ENCODE peak calls at places on chromosomes 11 and 22, in six cellular contexts. A is IMR-90, R is trophoblast cell, O is H1, T is H9, Z is mesenchymal stem cell. M is an unnamed sample.

GRCh38 chr22:50684986-50685385 is 12.4 kb downstream of the SHANK3 start:
- DNase-seq in O (no peak), Z (no peak), T (no peak), R (no peak), A (peak), M (no peak)

GRCh38 chr11:118975771-118976709 is 4.5 kb downstream of the FOXR1 start:
- DNase-seq in T (no peak), R (no peak), O (no peak), A (no peak), Z (no peak), M (no peak)

GRCh38 chr11:12149672-12150225 is 39.4 kb downstream of the MICAL2 start:
- DNase-seq in A (peak), T (no peak), O (no peak), Z (peak), R (no peak), M (no peak)

GRCh38 chr11:2587976-2588748 is 111.6 kb downstream of the KCNQ1OT1 start:
- DNase-seq in A (no peak), O (no peak), T (no peak), Z (no peak), R (no peak), M (no peak)

GRCh38 chr22:36881504-36882245 is 20.9 kb downstream of the NCF4 start:
- DNase-seq in T (no peak), Z (no peak), R (no peak), A (no peak), O (no peak), M (no peak)

GRCh38 chr22:36116127-36116526 is 44.4 kb downstream of the APOL3 start:
- DNase-seq in A (no peak), Z (no peak), O (no peak), T (no peak), R (no peak), M (no peak)

GRCh38 chr22:46578824-46579561 is 41.2 kb upstream of the GRAMD4 start:
- DNase-seq in R (peak), A (peak), O (no peak), T (peak), Z (peak), M (no peak)

GRCh38 chr11:14789879-14790484 is 102.0 kb downstream of the CYP2R1 start:
- DNase-seq in R (no peak), T (no peak), Z (peak), A (peak), O (no peak), M (no peak)

GRCh38 chr22:29039148-29039547 is 22.5 kb downstream of the C22orf31 start:
- DNase-seq in R (peak), O (no peak), T (no peak), A (no peak), Z (no peak), M (no peak)

GRCh38 chr22:41123151-41123550 is 30.8 kb downstream of the EP300 start:
- DNase-seq in R (no peak), T (no peak), A (peak), O (no peak), Z (peak), M (no peak)

GRCh38 chr22:37419370-37419915 is 7.8 kb downstream of the ELFN2 start:
- DNase-seq in Z (no peak), A (no peak), T (no peak), R (no peak), O (no peak), M (no peak)

GRCh38 chr11:118415739-118416068 is 14.3 kb downstream of the ATP5MG start:
- DNase-seq in A (peak), T (peak), R (peak), Z (peak), O (no peak), M (no peak)

GRCh38 chr11:82899957-82900276 is 313 bp downstream of the PRCP start:
- DNase-seq in O (no peak), T (no peak), A (no peak), Z (no peak), R (no peak), M (no peak)

GRCh38 chr11:8086571-8086970 is 5.6 kb downstream of the TUB start:
- DNase-seq in T (no peak), Z (no peak), A (no peak), R (no peak), O (no peak), M (no peak)

GRCh38 chr11:3165152-3165705 is at the start of gene OSBPL5:
- DNase-seq in A (peak), R (no peak), T (no peak), O (no peak), Z (peak), M (no peak)

GRCh38 chr11:114262681-114263509 is 33.3 kb upstream of the NNMT start:
- DNase-seq in R (no peak), T (peak), A (peak), O (no peak), Z (peak), M (no peak)

GRCh38 chr11:85249482-85249881 is 377.7 kb downstream of the DLG2 start:
- DNase-seq in T (no peak), A (no peak), Z (no peak), O (no peak), R (no peak), M (no peak)

GRCh38 chr11:68992743-68993255 is 12.0 kb upstream of the MRGPRD start:
- DNase-seq in R (no peak), O (no peak), Z (no peak), T (no peak), A (no peak), M (no peak)

GRCh38 chr11:44313701-44314489 is 4.0 kb upstream of the ALX4 start:
- DNase-seq in A (no peak), O (no peak), T (no peak), R (no peak), Z (no peak), M (no peak)

GRCh38 chr11:80855975-80856524 is 1415.2 kb upstream of the TENM4 start:
- DNase-seq in Z (peak), O (no peak), T (no peak), A (no peak), R (no peak), M (no peak)

GRCh38 chr11:92702037-92702436 is 267.4 kb upstream of the MTNR1B start:
- DNase-seq in A (peak), R (no peak), T (no peak), O (no peak), Z (no peak), M (no peak)

GRCh38 chr11:130909650-130910049 is 6.6 kb downstream of the SNX19 start:
- DNase-seq in A (peak), R (no peak), O (no peak), T (no peak), Z (peak), M (no peak)

GRCh38 chr11:111089759-111090158 is 155.8 kb upstream of the POU2AF2 start:
- DNase-seq in A (no peak), R (no peak), Z (no peak), O (no peak), T (no peak), M (no peak)

GRCh38 chr22:35212996-35213395 is 44.3 kb upstream of the HMGXB4 start:
- DNase-seq in T (no peak), Z (no peak), A (no peak), R (peak), O (no peak), M (no peak)

GRCh38 chr11:40537734-40538133 is 921.7 kb downstream of the LRRC4C start:
- DNase-seq in O (no peak), T (no peak), R (no peak), A (no peak), Z (no peak), M (no peak)

GRCh38 chr11:12045914-12046635 is 37.6 kb upstream of the DKK3 start:
- DNase-seq in R (no peak), O (no peak), A (peak), Z (peak), T (no peak), M (no peak)

GRCh38 chr11:128624269-128625170 is 37.2 kb upstream of the ETS1 start:
- DNase-seq in A (no peak), Z (no peak), T (no peak), R (no peak), O (no peak), M (no peak)

GRCh38 chr22:44519895-44520294 is 21.9 kb upstream of the RTL6 start:
- DNase-seq in O (no peak), Z (no peak), R (no peak), T (no peak), A (no peak), M (no peak)

GRCh38 chr11:109745996-109746625 is 324.1 kb downstream of the C11orf87 start:
- DNase-seq in O (no peak), T (no peak), A (no peak), R (no peak), Z (no peak), M (no peak)
- H2AK5ac ChIP-seq in O (no peak), T (no peak), A (no peak), R (no peak), Z (no peak), M (no peak)

GRCh38 chr11:121372671-121373429 is 79.3 kb upstream of the SORL1 start:
- DNase-seq in R (no peak), A (no peak), Z (no peak), O (no peak), T (peak), M (no peak)
- H2BK5ac ChIP-seq in R (no peak), A (no peak), Z (no peak), O (peak), T (no peak), M (no peak)

GRCh38 chr11:104053743-104054142 is 17.3 kb downstream of the DDI1 start:
- DNase-seq in T (no peak), R (no peak), A (no peak), Z (no peak), O (no peak), M (no peak)
- H2AFZ ChIP-seq in T (no peak), R (no peak), A (no peak), Z (no peak), O (no peak), M (no peak)

GRCh38 chr11:77208535-77208934 is 80.5 kb downstream of the MYO7A start:
- DNase-seq in Z (no peak), R (no peak), A (no peak), O (no peak), T (no peak), M (no peak)
- H2AK5ac ChIP-seq in Z (no peak), R (no peak), A (no peak), O (no peak), T (no peak), M (peak)

GRCh38 chr22:26642465-26643367 is 14.7 kb upstream of the MIAT start:
- DNase-seq in O (no peak), Z (no peak), R (no peak), A (no peak), T (peak), M (no peak)
- H2BK5ac ChIP-seq in O (peak), Z (no peak), R (no peak), A (no peak), T (peak), M (no peak)

DNA sequence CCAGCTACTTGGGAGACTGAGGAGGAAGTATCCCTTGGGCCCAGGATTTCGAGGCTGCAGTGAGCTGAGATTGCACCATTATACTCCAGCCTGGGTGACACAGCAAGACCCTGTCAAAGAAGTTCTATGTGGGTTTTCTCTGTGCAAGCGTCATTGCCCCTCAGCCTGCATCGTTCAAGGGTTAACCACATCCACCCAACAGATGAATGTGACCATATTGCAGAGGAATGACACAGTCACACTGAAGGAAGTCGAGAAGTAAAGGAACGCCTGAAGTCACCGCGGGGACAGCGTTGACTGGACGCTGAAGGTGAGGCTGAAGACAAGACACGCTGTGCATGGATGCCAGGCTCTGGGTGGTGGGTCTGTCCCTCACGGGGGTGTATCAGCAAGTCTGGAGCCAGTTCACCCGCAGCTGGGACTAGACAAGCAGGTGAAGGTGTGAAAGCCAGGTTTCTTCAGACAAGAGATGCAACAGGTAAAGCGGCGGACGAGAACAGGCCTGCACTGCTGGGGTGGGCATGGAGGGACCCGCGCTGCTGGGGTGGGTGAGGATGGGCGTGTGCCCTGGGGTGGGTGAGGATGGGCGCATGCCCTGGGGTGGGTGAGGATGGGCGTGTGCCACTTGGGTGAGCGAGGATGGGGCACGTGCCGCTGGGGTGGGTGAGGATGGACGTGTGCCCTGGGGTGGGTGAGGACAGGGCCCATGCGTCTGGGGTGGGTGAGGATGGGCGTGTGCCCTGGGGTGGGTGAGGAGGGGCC is 36.5 kb upstream of the TOLLIP start:
- DNase-seq in R (no peak), O (no peak), T (peak), A (no peak), Z (no peak), M (no peak)
- H2AFZ ChIP-seq in R (no peak), O (no peak), T (no peak), A (no peak), Z (no peak), M (no peak)

GRCh38 chr22:20165421-20165820 is 14.6 kb upstream of the CCDC188 start:
- DNase-seq in Z (no peak), T (no peak), O (no peak), R (no peak), A (no peak), M (no peak)
- H2AK5ac ChIP-seq in Z (no peak), T (no peak), O (no peak), R (no peak), A (no peak), M (peak)

GRCh38 chr22:47628477-47629272 is 866.2 kb downstream of the TBC1D22A start:
- DNase-seq in O (no peak), T (peak), R (no peak), A (no peak), Z (no peak), M (no peak)
- H2BK5ac ChIP-seq in O (peak), T (no peak), R (no peak), A (peak), Z (no peak), M (no peak)

M was measured in neuronal stem cell.